ENCODE peak calls at places on chromosomes 1 and 21, in six cellular contexts. P, V, Z, M, X and W are unnamed samples.

GRCh38 chr1:173507847-173508209 is 30.7 kb downstream of the PRDX6 start:
- DNase-seq in V (no peak), Z (peak), P (no peak), X (no peak), M (no peak), W (no peak)

GRCh38 chr21:40146201-40146890 is 279.1 kb downstream of the PCP4 start:
- DNase-seq in V (no peak), X (no peak), Z (peak), M (no peak), P (no peak), W (no peak)

GRCh38 chr1:40161888-40162397 is 756 bp downstream of the RLF start:
- DNase-seq in P (no peak), Z (no peak), V (no peak), M (no peak), X (no peak), W (no peak)

GRCh38 chr1:30283199-30283962 is 440.0 kb downstream of the MATN1 start:
- DNase-seq in P (no peak), V (no peak), M (no peak), Z (no peak), X (no peak), W (no peak)

GRCh38 chr1:240732390-240732789 is 120.4 kb upstream of the GREM2 start:
- DNase-seq in X (no peak), Z (peak), M (peak), P (no peak), V (peak), W (no peak)

GRCh38 chr1:68322096-68322495 is 89.8 kb upstream of the WLS start:
- DNase-seq in X (no peak), V (peak), P (no peak), Z (no peak), M (no peak), W (no peak)

GRCh38 chr1:241603626-241604337 is 36.4 kb downstream of the CHML start:
- DNase-seq in V (peak), M (no peak), P (no peak), Z (peak), X (no peak), W (no peak)

GRCh38 chr1:177505905-177506590 is 335.3 kb downstream of the BRINP2 start:
- DNase-seq in P (no peak), M (no peak), Z (peak), V (peak), X (no peak), W (no peak)

GRCh38 chr1:119475866-119476439 is 31.1 kb upstream of the HSD3B1 start:
- DNase-seq in M (peak), V (peak), X (peak), P (peak), Z (peak), W (peak)

GRCh38 chr1:26957306-26957705 is 3.0 kb downstream of the KDF1 start:
- DNase-seq in Z (no peak), X (no peak), P (no peak), V (no peak), M (no peak), W (no peak)

GRCh38 chr1:155191904-155192303 is 15.8 kb downstream of the THBS3 start:
- DNase-seq in M (no peak), P (no peak), X (no peak), Z (no peak), V (no peak), W (no peak)

DNA sequence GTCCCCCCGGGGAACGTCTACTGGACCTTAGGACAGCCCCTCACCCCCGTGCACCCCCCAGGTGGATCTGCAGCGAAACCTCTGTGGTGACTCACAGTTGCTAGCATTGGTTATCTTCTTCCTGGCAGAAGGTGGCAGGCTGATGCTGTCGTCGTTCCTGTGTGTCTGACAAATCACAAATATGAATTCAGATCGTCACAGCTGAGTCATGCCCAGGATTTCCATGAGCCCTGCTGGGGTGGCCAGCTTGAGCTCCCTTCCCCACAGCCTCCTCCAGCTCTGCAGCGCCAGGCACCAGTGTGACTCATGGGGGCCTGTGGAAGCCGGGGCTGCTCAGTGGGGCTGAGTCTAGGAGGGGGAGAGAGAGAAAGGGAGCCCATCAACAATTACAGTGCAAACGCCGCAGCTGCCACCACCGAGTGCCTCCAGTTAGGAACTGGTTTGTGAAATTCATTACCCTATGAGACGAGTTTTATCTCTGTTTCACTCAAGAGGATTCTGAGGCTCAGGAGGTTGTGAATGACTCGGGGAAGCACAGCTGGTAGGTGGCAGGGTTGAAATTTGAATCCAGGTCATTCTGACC is 197.9 kb downstream of the DYRK1A start:
- DNase-seq in P (peak), M (peak), X (peak), Z (peak), V (peak), W (peak)
- TF ChIP-seq CTCF in P (no peak), M (no peak), X (no peak), Z (peak), V (no peak), W (peak)

DNA sequence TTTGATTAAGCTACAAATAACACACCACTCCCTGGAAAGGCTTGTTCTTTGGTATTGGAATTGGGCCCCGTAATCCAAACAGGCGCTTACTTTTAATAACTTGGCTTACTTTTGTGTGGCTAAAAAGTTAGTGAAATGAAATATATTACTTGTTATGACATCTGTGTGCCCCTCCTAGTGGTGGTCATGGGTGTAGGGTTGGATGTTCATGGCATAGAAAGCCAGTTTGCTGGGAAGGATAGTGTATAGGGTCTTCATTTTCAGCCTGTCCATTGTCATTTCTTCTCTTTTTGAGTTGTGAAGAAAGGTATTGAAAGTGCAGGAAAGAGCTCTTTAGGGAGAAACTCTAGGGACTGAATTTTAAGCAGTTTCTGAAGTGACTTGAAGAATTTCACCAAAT is 5.9 kb downstream of the CDC14A start:
- DNase-seq in V (no peak), X (no peak), P (no peak), Z (peak), M (peak), W (no peak)
- TF ChIP-seq CTCF in V (peak), X (no peak), P (no peak), Z (peak), M (peak), W (peak)

DNA sequence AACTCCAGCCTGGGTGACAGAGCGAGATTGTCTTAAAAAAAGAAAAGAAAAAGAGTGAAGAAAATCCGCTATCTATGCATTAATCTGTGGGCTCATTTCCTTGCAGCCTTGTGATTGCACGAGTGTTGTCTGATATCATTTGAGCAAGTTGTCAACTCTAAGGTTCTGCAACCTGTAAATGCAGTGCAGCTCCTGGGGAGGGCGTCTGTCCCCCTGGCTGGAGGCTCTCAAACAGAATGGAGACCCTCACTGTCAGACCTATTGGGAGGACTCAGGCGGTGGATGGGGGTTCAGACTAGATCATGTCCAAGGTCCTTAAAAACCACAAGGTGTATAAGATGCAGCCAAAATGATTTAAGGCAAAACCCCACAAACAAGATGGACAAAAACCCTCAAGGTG is 6.2 kb downstream of the CORT start:
- DNase-seq in Z (no peak), P (no peak), V (no peak), X (no peak), M (no peak), W (no peak)
- TF ChIP-seq CTCF in Z (no peak), P (no peak), V (no peak), X (no peak), M (no peak), W (no peak)

GRCh38 chr1:18560692-18561091 is 70.0 kb upstream of the PAX7 start:
- DNase-seq in X (no peak), M (no peak), V (no peak), P (no peak), Z (no peak), W (no peak)
- TF ChIP-seq CTCF in X (no peak), M (no peak), V (no peak), P (no peak), Z (peak), W (no peak)

DNA sequence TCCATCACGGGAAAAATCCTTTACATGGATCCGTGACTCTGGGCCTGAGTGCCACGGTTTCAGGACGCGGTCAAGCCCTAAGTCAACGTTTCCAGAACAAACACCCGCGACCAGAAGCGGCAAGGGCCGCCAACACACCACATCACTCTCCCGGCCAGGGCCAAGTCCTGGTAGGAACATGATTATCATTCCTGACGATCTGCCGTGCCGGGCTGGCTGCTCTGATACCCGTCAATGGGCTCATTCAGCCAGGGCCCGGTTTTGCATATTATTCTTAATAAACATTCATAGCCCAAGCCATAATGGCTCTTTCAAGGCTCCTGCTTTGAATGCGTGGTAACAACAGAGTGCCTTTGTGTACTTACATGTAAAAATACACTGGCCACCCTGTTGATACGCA is 44.6 kb upstream of the SIM2 start:
- DNase-seq in P (no peak), V (no peak), M (no peak), X (no peak), Z (no peak), W (no peak)
- TF ChIP-seq CTCF in P (no peak), V (no peak), M (no peak), X (no peak), Z (no peak), W (no peak)

DNA sequence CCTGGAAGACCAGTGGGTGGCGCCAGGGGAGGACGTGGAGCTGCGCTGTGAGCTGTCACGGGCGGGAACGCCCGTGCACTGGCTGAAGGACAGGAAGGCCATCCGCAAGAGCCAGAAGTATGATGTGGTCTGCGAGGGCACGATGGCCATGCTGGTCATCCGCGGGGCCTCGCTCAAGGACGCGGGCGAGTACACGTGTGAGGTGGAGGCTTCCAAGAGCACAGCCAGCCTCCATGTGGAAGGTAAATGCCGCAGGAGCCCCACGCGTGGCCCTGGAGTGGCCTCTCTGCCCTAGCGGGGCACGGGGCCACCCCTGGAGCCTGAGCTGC is 75.2 kb downstream of the OBSCN start:
- DNase-seq in P (no peak), M (no peak), V (no peak), Z (no peak), X (no peak), W (peak)
- TF ChIP-seq CTCF in P (no peak), M (no peak), V (no peak), Z (no peak), X (no peak), W (no peak)